ENCODE peak calls at places on chromosomes 1 and 21, in six cellular contexts. G, E, V, L, A and N are unnamed samples.
A peak's percentile ranks its signal among the peaks of the same experiment; 100 is the strongest.

GRCh38 chr1:214310777-214311690 is 30.1 kb downstream of the SMYD2 start:
- DNase-seq in G (no peak), E (no peak), V (no peak), L (no peak), A (no peak), N (no peak)

GRCh38 chr1:229240532-229240931 is 30.4 kb upstream of the RAB4A start:
- DNase-seq in G (no peak), E (no peak), V (no peak), L (no peak), A (no peak), N (no peak)

GRCh38 chr1:37017737-37018136 is 16.6 kb downstream of the GRIK3 start:
- DNase-seq in G (no peak), E (no peak), V (no peak), L (no peak), A (no peak), N (no peak)

GRCh38 chr21:35971824-35972223 is 88.5 kb downstream of the SETD4 start:
- DNase-seq in G (no peak), E (no peak), V (no peak), L (no peak), A (no peak), N (no peak)

GRCh38 chr1:66553846-66554245 is 19.9 kb downstream of the SGIP1 start:
- DNase-seq in G (no peak), E (peak; percentile 68), V (no peak), L (no peak), A (no peak), N (no peak)

GRCh38 chr1:219927956-219928790 is at the start of gene SLC30A10:
- DNase-seq in G (peak; percentile 64), E (no peak), V (no peak), L (peak; percentile 24), A (no peak), N (peak; percentile 58)

GRCh38 chr1:156696755-156697154 is 8.6 kb downstream of the CRABP2 start:
- DNase-seq in G (peak; percentile 15), E (no peak), V (no peak), L (no peak), A (no peak), N (no peak)

GRCh38 chr1:8911416-8912309 is 33.2 kb upstream of the ENO1 start:
- DNase-seq in G (no peak), E (peak; percentile 86), V (no peak), L (no peak), A (no peak), N (no peak)

GRCh38 chr1:196563768-196564167 is 44.5 kb downstream of the KCNT2 start:
- DNase-seq in G (no peak), E (no peak), V (no peak), L (no peak), A (no peak), N (no peak)

GRCh38 chr1:27406354-27406665 is 13.9 kb downstream of the GPR3 start:
- DNase-seq in G (no peak), E (no peak), V (no peak), L (no peak), A (no peak), N (no peak)

GRCh38 chr1:226443439-226443838 is 35.5 kb upstream of the PARP1 start:
- DNase-seq in G (no peak), E (peak; percentile 88), V (no peak), L (peak; percentile 50), A (no peak), N (no peak)

GRCh38 chr1:32984829-32985310 is 20.3 kb upstream of the RNF19B start:
- DNase-seq in G (no peak), E (no peak), V (no peak), L (no peak), A (no peak), N (no peak)

GRCh38 chr1:58783090-58783992 is 506 bp downstream of the JUN start:
- DNase-seq in G (peak; percentile 84), E (no peak), V (peak; percentile 57), L (peak; percentile 64), A (no peak), N (peak; percentile 60)

GRCh38 chr1:170891872-170892271 is 43.5 kb upstream of the MROH9 start:
- DNase-seq in G (no peak), E (peak; percentile 18), V (no peak), L (no peak), A (no peak), N (no peak)

GRCh38 chr21:35528109-35529042 is 479.3 kb upstream of the RUNX1 start:
- DNase-seq in G (peak; percentile 62), E (no peak), V (peak; percentile 38), L (peak; percentile 14), A (no peak), N (no peak)

GRCh38 chr21:33861125-33861524 is 54.5 kb downstream of the ATP5PO start:
- DNase-seq in G (no peak), E (no peak), V (no peak), L (no peak), A (no peak), N (no peak)

GRCh38 chr1:112509005-112509659 is 367 bp downstream of the WNT2B start:
- DNase-seq in G (peak; percentile 63), E (no peak), V (no peak), L (no peak), A (no peak), N (no peak)

GRCh38 chr1:44276006-44276405 is 62.7 kb downstream of the DMAP1 start:
- DNase-seq in G (no peak), E (no peak), V (no peak), L (no peak), A (no peak), N (no peak)

GRCh38 chr1:115865704-115866380 is 24.9 kb upstream of the NHLH2 start:
- DNase-seq in G (no peak), E (no peak), V (no peak), L (no peak), A (no peak), N (no peak)